ENCODE peak calls at places on chromosomes 13 and 19, in four cellular contexts. V, X, J and B are unnamed samples.

GRCh38 chr19:53704011-53704410 is 72.2 kb downstream of the DPRX start:
- DNase-seq in V (no peak), X (no peak), J (no peak), B (no peak)

GRCh38 chr19:51263808-51264207 is 12.9 kb downstream of the SIGLECL1 start:
- DNase-seq in V (no peak), X (no peak), J (no peak), B (no peak)

GRCh38 chr13:71730267-71730666 is 136.7 kb downstream of the DACH1 start:
- DNase-seq in V (no peak), X (no peak), J (no peak), B (no peak)

GRCh38 chr13:33723772-33724435 is 94.0 kb upstream of the RFC3 start:
- DNase-seq in V (peak; percentile 69), X (peak; percentile 70), J (peak; percentile 79), B (peak; percentile 84)

GRCh38 chr19:34481861-34482379 is 362 bp downstream of the WTIP start:
- DNase-seq in V (peak; percentile 39), X (peak; percentile 34), J (no peak), B (peak; percentile 30)

GRCh38 chr13:102667023-102667422 is 27.8 kb downstream of the METTL21C start:
- DNase-seq in V (no peak), X (no peak), J (no peak), B (no peak)

GRCh38 chr13:97328222-97328790 is 105.7 kb upstream of the RAP2A start:
- DNase-seq in V (peak; percentile 57), X (no peak), J (no peak), B (no peak)

GRCh38 chr19:5138606-5139594 is 170.0 kb downstream of the KDM4B start:
- DNase-seq in V (no peak), X (no peak), J (peak; percentile 95), B (peak; percentile 77)

GRCh38 chr19:7650148-7650547 is 13.2 kb downstream of the STXBP2 start:
- DNase-seq in V (no peak), X (no peak), J (no peak), B (no peak)

GRCh38 chr19:55546822-55547614 is 1.7 kb upstream of the SBK3 start:
- DNase-seq in V (no peak), X (no peak), J (no peak), B (peak; percentile 59)

GRCh38 chr13:113917523-113918371 is 53.9 kb upstream of the GAS6 start:
- DNase-seq in V (peak; percentile 7), X (no peak), J (no peak), B (no peak)

GRCh38 chr19:52094526-52094925 is 1.0 kb downstream of the ZNF841 start:
- DNase-seq in V (no peak), X (no peak), J (peak; percentile 14), B (peak; percentile 8)

GRCh38 chr13:113187263-113187669 is 21.2 kb downstream of the PCID2 start:
- DNase-seq in V (no peak), X (peak; percentile 97), J (peak; percentile 76), B (peak; percentile 98)

GRCh38 chr13:37216340-37216739 is 110.9 kb upstream of the CSNK1A1L start:
- DNase-seq in V (no peak), X (no peak), J (no peak), B (no peak)

GRCh38 chr13:50636007-50636704 is 207.3 kb downstream of the DLEU7 start:
- DNase-seq in V (peak; percentile 55), X (no peak), J (no peak), B (no peak)

GRCh38 chr19:43789029-43789428 is 8.3 kb upstream of the KCNN4 start:
- DNase-seq in V (peak; percentile 56), X (no peak), J (no peak), B (peak; percentile 63)

GRCh38 chr19:54299126-54299498 is 13.9 kb downstream of the LILRA5 start:
- DNase-seq in V (no peak), X (no peak), J (no peak), B (no peak)

GRCh38 chr13:42534785-42535184 is 39.2 kb upstream of the TNFSF11 start:
- DNase-seq in V (no peak), X (no peak), J (no peak), B (no peak)

GRCh38 chr19:49200238-49200862 is 42.8 kb downstream of the TRPM4 start:
- DNase-seq in V (peak; percentile 45), X (peak; percentile 68), J (peak; percentile 36), B (peak; percentile 24)

GRCh38 chr19:57465680-57466381 is 8.9 kb upstream of the VN1R1 start:
- DNase-seq in V (peak; percentile 38), X (no peak), J (peak; percentile 46), B (peak; percentile 45)

GRCh38 chr13:101985321-101985720 is 416.5 kb downstream of the FGF14 start:
- DNase-seq in V (no peak), X (peak; percentile 10), J (no peak), B (peak; percentile 32)

GRCh38 chr19:39917561-39918182 is 16.8 kb downstream of the FCGBP start:
- DNase-seq in V (no peak), X (no peak), J (no peak), B (no peak)

DNA sequence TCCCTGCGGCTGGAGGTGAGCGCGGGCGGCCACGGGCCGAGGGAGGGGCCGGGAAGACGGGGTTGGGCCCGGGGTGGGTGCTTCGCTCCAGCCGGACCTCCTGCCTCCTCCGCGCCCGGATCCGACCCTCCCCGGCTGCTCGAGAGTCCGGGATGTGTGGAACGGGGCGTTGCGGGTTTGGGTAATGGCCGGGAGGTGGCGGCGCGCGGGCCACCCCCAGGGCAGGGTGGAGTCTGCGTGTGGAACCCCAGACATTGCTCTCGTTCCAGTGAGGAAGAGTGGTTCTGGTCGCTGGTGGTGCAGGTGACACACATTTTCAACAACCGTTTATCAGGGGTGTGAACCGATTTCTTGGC is 38.8 kb downstream of the ARHGEF7 start:
- DNase-seq in V (no peak), X (peak; percentile 38), J (no peak), B (peak; percentile 36)
- TF ChIP-seq CTCF in V (no peak), X (no peak), J (no peak), B (no peak)

GRCh38 chr19:46761418-46761831 is 15.2 kb upstream of the STRN4 start:
- DNase-seq in V (no peak), X (no peak), J (no peak), B (no peak)

GRCh38 chr19:46772170-46773017 is 16.0 kb downstream of the SLC1A5 start:
- DNase-seq in V (no peak), X (no peak), J (no peak), B (no peak)

GRCh38 chr19:46762245-46762890 is 16.1 kb upstream of the STRN4 start:
- DNase-seq in V (no peak), X (peak; percentile 83), J (no peak), B (peak; percentile 72)

GRCh38 chr19:46764817-46765291 is 18.6 kb upstream of the STRN4 start:
- DNase-seq in V (no peak), X (no peak), J (no peak), B (no peak)

DNA sequence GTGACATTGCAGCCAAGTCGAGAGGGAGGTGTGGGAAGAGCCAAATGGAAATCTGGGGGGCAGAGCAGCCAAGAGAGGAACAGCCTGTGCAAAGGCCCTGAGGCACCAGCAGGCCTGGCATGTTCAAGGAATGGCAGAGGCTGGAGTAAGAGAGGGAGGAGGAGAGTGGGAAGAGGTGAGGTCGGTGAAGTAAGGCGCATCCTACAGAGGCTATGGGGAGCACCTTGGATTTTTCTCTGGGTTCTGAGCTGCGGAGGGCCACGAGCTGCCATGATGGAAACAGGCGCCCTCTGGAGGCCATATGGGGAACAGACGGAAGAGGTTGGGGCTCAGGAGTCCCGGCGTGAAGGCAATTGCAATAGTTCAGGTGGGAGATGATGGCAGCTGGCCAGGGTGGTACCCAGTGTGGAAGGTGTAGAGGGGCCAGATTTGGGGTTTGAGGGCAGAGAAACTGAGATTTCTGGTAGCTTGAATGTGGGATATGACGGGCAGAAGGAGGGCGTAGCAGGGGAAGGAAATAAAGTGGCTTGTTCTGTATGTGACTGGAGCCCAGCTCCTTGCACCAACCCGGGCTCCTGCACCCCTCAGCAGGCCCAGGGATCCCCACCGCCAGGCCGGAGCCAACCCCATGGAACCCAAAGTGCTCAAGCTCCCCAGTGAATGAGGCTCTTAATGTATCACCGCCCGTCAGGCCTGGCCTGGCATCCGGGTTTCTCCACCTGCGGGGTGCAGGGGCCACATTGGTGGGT is 20.5 kb upstream of the STRN4 start:
- DNase-seq in V (peak; percentile 78), X (no peak), J (peak; percentile 79), B (peak; percentile 62)
- TF ChIP-seq CTCF in V (peak; percentile 71), X (peak; percentile 68), J (peak; percentile 81), B (peak; percentile 43)

GRCh38 chr19:3062165-3063105 is at the start of gene TLE5:
- DNase-seq in V (no peak), X (peak; percentile 45), J (peak; percentile 65), B (peak; percentile 55)
- TF ChIP-seq CTCF in V (no peak), X (no peak), J (no peak), B (no peak)

GRCh38 chr19:37932985-37933953 is 26.3 kb downstream of the SIPA1L3 start:
- DNase-seq in V (peak; percentile 36), X (peak; percentile 79), J (no peak), B (peak; percentile 77)

GRCh38 chr19:37933965-37934364 is 27.0 kb downstream of the SIPA1L3 start:
- DNase-seq in V (no peak), X (peak; percentile 67), J (no peak), B (peak; percentile 57)

GRCh38 chr19:37929512-37929911 is 22.5 kb downstream of the SIPA1L3 start:
- DNase-seq in V (no peak), X (no peak), J (no peak), B (no peak)

GRCh38 chr19:37930416-37930815 is 23.4 kb downstream of the SIPA1L3 start:
- DNase-seq in V (no peak), X (no peak), J (no peak), B (peak; percentile 36)

DNA sequence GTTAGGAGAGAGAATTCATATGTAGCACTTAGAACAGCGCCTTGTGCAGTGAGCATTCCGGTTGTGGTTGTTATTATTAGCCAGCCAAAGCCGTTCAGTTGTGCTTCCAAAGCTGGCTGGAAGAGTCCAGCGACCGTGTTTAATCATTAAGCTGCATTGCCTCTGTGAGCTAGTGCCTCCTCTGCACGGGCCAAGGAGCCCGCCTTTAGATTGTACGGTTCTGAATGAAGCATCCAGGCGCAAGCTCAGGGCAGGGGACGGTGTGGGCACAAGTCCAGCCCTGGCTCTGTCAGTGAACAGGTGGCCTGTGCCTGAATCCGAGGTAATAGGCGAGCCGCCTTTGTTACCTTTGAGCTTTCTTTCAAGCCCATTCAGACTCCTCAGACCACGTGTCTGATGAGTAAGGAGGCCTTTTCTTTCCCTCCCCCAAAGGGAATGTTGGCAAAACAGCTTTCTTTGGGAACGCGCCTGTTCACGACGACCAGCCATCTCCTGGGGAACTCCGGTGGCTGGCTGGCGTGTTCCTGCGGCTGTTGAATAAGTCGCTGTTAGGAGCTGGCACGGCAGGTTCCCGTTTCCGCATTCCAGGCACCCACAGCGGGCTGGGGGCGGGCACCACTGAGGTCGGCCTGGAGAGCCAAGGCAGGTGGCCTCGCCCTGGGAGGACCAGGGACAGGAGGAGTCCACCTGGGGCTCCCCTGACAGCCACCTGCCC is 25.1 kb downstream of the SIPA1L3 start:
- DNase-seq in V (peak; percentile 69), X (peak; percentile 89), J (no peak), B (peak; percentile 96)
- TF ChIP-seq CTCF in V (no peak), X (no peak), J (no peak), B (no peak)

DNA sequence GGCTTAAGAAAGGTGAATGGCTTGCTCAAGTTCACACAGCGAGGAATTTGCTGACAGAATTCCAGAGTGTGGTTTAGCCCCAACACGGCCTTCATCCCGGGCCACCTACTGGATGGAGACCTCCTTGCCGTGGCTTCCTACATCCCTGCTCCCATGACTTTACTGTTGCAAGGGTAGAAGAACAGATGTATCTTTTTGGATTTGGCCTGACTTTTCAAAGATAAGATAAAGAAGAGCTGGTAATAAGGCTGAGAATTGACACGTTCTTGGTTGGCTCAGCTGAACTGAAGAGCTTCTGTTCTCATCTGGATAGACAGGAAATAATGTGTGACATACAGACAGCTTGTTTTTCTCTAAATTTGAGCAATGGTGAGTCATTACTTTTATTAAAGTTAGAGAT is 113.1 kb downstream of the KLF5 start:
- DNase-seq in V (peak; percentile 24), X (no peak), J (no peak), B (no peak)
- TF ChIP-seq CTCF in V (no peak), X (no peak), J (no peak), B (no peak)